ENCODE peak calls at places on chromosomes 6 and 20, in four cellular contexts. X is SK-N-SH, J is HepG2, I is H1. K is an unnamed sample.

GRCh38 chr20:20435453-20435852 is 67.5 kb downstream of the INSM1 start:
- DNase-seq in X (no peak), J (no peak), I (no peak), K (no peak)

GRCh38 chr20:35604444-35604750 is 11.2 kb upstream of the SPAG4 start:
- DNase-seq in X (peak), J (peak), I (no peak), K (no peak)

GRCh38 chr6:134046054-134046453 is 6.4 kb downstream of the SLC2A12 start:
- DNase-seq in X (no peak), J (no peak), I (no peak), K (no peak)

GRCh38 chr20:44389871-44390270 is 34.4 kb downstream of the HNF4A start:
- DNase-seq in X (no peak), J (no peak), I (no peak), K (no peak)

GRCh38 chr20:25053207-25054132 is 4.5 kb downstream of the ACSS1 start:
- DNase-seq in X (no peak), J (no peak), I (no peak), K (no peak)

GRCh38 chr6:91387290-91388062 is 800.6 kb upstream of the MAP3K7 start:
- DNase-seq in X (no peak), J (no peak), I (peak), K (no peak)

GRCh38 chr6:81895511-81896185 is 143.2 kb upstream of the TENT5A start:
- DNase-seq in X (no peak), J (peak), I (no peak), K (no peak)

GRCh38 chr6:137787016-137787415 is 80.0 kb upstream of the TNFAIP3 start:
- DNase-seq in X (no peak), J (no peak), I (no peak), K (no peak)

GRCh38 chr6:35500782-35501181 is 3.9 kb upstream of the TEAD3 start:
- DNase-seq in X (no peak), J (peak), I (no peak), K (no peak)

GRCh38 chr6:5335020-5335419 is 73.7 kb downstream of the FARS2 start:
- DNase-seq in X (no peak), J (no peak), I (no peak), K (no peak)

GRCh38 chr6:24659547-24659946 is 7.2 kb downstream of the TDP2 start:
- DNase-seq in X (no peak), J (no peak), I (no peak), K (no peak)

GRCh38 chr6:128932061-128932460 is 49.1 kb downstream of the LAMA2 start:
- DNase-seq in X (no peak), J (no peak), I (no peak), K (no peak)

GRCh38 chr6:68559716-68560115 is 75.4 kb upstream of the ADGRB3 start:
- DNase-seq in X (no peak), J (no peak), I (no peak), K (no peak)
- TF ChIP-seq TAF1 in X (no peak), J (no peak), I (no peak), K (no peak)

GRCh38 chr6:13077117-13077516 is 251.2 kb downstream of the TBC1D7 start:
- DNase-seq in X (no peak), J (no peak), I (no peak), K (no peak)

GRCh38 chr6:13076575-13076974 is 251.8 kb downstream of the TBC1D7 start:
- DNase-seq in X (no peak), J (no peak), I (no peak), K (no peak)

GRCh38 chr6:13071946-13072345 is 256.4 kb downstream of the TBC1D7 start:
- DNase-seq in X (no peak), J (no peak), I (no peak), K (no peak)

GRCh38 chr6:13074746-13075490 is 253.4 kb downstream of the TBC1D7 start:
- DNase-seq in X (no peak), J (no peak), I (no peak), K (no peak)

DNA sequence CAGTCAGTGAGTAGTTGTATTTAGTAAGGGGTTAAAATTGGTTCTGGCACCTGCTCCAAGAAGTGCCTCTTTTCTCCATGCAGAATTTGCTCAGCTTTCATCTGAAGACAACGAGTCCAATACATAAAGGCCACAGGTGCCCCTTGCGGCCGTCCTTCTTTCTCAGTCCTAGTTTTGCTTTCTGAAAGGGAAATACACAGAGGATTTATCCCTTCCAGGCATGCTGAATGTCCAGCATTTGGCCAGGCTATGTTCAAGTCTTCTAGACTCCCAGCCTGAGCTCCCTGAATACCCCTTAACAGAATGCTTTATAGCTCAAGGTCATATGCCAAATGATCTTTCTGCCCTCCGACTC is 252.9 kb downstream of the TBC1D7 start:
- DNase-seq in X (no peak), J (no peak), I (no peak), K (no peak)
- TF ChIP-seq TAF1 in X (no peak), J (no peak), I (no peak), K (no peak)

DNA sequence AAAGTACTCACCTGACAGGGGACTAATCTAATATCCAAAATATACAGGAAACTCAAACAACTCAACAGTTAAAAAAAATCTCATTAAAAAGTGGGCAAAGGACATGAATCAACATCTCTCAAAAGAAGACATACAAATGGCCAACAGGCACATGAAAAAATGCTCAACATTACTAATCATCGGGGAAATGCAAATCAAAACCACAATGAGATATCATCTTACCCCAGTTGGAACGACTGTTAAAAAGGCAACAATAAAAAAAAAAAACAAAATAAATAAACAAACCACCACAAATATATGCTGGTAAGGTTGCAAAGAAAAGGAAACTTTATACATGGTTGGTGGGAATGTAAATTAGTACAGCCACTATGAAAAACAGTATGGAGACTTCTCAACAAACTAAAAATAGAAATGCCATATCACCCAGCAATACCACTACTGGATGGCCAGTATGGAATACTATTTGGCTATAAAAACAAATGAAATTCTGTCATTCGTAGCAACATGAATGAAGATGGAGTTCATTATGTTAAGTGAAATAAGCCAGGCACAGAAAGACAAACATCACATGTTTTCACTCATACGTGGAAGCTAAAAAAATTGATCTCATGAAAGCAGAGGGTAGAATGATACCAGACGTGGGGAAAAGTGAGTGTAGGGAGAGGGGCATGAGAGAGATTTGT is 6.6 kb downstream of the SIRPB2 start:
- DNase-seq in X (no peak), J (no peak), I (no peak), K (no peak)
- TF ChIP-seq TAF1 in X (no peak), J (no peak), I (no peak), K (no peak)

GRCh38 chr6:44560458-44561061 is 173.1 kb downstream of the CDC5L start:
- DNase-seq in X (no peak), J (no peak), I (no peak), K (no peak)

GRCh38 chr6:44561062-44561591 is 173.6 kb downstream of the CDC5L start:
- DNase-seq in X (peak), J (no peak), I (no peak), K (peak)

GRCh38 chr6:44558315-44559227 is 171.1 kb downstream of the CDC5L start:
- DNase-seq in X (no peak), J (no peak), I (no peak), K (no peak)

GRCh38 chr6:44561832-44562496 is 174.5 kb downstream of the CDC5L start:
- DNase-seq in X (peak), J (no peak), I (no peak), K (no peak)

DNA sequence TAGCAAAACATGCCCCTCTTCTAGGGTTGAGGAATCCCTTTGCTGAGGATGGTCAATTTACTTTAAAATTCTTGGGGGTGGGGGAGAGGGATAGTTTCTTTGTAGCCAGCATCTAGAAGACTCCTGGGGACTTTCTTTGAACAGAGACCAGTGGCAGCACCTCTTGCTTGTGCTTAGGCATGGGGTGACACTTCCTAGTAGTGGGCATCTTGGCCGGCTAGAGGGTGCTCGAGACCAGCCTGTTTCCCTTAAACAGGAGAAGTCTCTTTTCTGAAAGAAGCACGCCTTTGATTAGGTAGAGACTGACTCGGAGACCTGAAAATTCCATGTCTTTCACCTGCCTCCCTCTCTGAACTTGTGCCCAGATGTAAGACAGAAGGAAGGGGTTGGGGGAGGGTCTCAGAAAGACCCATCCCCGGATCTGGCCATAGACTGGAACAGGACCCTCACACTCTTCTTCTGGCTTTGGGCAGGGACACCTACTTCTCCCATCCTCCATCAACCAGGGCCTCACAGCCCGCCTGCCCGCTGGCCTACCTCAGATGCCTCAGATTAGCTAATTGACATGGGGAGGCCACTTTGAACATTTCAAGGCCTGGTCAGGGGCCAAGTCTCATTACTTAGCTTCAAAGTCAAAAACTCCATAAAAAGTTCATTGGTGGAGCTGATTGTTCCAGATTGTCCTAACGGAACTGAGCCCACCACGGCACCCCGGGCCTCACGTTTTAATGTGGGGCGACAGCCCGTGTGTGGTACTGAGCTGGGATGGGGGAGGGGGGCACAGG is 172.2 kb downstream of the CDC5L start:
- DNase-seq in X (no peak), J (no peak), I (no peak), K (no peak)
- TF ChIP-seq TAF1 in X (no peak), J (no peak), I (no peak), K (no peak)

DNA sequence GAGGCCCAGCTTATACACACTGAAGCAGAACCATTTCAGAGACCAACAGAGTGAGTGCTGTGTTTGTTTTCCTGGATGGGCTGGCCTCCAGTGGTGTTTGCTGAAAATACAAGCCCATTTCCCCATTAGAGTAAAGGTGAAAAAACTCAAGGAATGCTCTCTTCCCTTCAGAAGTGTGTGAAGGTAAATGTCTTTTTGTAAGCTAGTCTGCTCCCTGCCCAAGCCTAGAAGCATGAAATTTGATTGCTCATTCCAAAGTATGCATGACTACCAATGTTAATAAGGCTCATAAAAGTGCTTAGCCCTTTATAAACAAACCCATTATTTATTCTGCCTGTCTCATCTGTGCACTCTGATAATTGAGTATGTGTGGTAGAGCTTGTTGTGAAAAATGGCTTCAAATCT is 59.1 kb downstream of the ADGRF1 start:
- DNase-seq in X (no peak), J (no peak), I (no peak), K (no peak)
- TF ChIP-seq TAF1 in X (no peak), J (no peak), I (no peak), K (no peak)

DNA sequence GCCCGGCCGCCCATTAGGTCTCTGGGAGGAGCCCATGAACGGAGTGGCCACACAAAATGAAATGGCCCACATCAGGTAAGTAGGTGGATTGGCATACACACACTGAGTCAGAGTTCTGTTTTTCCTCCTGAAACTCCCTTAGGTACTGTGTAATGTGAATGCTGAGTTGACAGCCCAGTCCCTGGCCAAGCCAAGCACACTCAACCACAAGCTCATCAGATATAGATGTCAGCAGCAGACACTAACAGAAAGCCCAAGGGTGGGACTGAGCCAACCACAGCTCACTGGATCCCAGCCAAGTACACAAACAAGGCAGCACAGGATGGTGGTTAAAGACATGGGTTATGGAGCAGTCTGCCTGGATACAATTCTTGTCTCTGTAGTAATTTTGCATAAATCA is 403.4 kb downstream of the GJA1 start:
- DNase-seq in X (no peak), J (no peak), I (no peak), K (no peak)
- TF ChIP-seq TAF1 in X (no peak), J (no peak), I (no peak), K (no peak)

GRCh38 chr6:141303907-141304306 is 828.8 kb upstream of the GJE1 start:
- DNase-seq in X (no peak), J (no peak), I (no peak), K (no peak)

GRCh38 chr6:141307309-141307998 is 825.3 kb upstream of the GJE1 start:
- DNase-seq in X (no peak), J (no peak), I (no peak), K (no peak)

GRCh38 chr6:141301779-141302178 is 830.9 kb upstream of the GJE1 start:
- DNase-seq in X (no peak), J (no peak), I (no peak), K (no peak)
- TF ChIP-seq TAF1 in X (no peak), J (no peak), I (no peak), K (no peak)

GRCh38 chr6:99064769-99065168 is 117.0 kb upstream of the FBXL4 start:
- DNase-seq in X (no peak), J (no peak), I (no peak), K (no peak)
- TF ChIP-seq TAF1 in X (no peak), J (no peak), I (no peak), K (no peak)

DNA sequence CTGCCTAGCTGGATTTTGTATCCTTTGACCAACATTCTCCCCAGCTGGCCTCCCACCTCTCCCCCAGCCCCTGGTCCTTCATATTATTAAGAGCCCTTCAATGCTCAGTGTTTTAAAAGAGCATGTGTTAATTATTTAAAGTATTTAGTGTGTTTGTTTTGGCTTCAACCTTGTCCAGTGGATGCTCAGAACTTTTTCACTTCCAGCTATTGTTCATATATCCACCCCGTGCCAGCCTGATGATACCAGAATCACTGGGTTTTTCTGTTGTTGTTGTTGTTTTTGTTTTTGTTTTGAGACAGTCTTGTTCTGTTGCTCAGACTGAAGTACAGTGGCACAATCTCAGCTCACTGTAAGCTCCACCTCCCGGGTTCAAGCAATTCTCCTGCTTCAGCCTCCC is 30.4 kb upstream of the SNX9 start:
- DNase-seq in X (no peak), J (no peak), I (no peak), K (no peak)
- TF ChIP-seq TAF1 in X (no peak), J (no peak), I (no peak), K (no peak)

GRCh38 chr6:145189836-145190235 is 545.5 kb downstream of the EPM2A start:
- DNase-seq in X (no peak), J (no peak), I (no peak), K (no peak)
- TF ChIP-seq TAF1 in X (no peak), J (no peak), I (no peak), K (no peak)

K was measured in GM12891.